ENCODE peak calls at places on chromosomes 16 and 17, in nine cellular contexts. One of them, this sample, is unnamed.

GRCh38 chr16:23836404-23837291 is 865 bp downstream of the PRKCB start:
- DNase-seq in heart right ventricle: peak
- DNase-seq in GM10248: peak
- DNase-seq in brain microvascular endothelial cell: no peak
- DNase-seq in HCT116: no peak
- DNase-seq in fibroblast of pulmonary artery: no peak
- DNase-seq in chondrocyte: no peak
- DNase-seq in cardiac fibroblast: no peak
- DNase-seq in left ventricle myocardium inferior: peak
- DNase-seq in this sample: no peak

GRCh38 chr17:77666881-77667395 is 291.6 kb upstream of the TNRC6C start:
- DNase-seq in heart right ventricle: no peak
- DNase-seq in GM10248: peak
- DNase-seq in brain microvascular endothelial cell: no peak
- DNase-seq in HCT116: no peak
- DNase-seq in fibroblast of pulmonary artery: no peak
- DNase-seq in chondrocyte: peak
- DNase-seq in cardiac fibroblast: no peak
- DNase-seq in left ventricle myocardium inferior: no peak
- DNase-seq in this sample: no peak

GRCh38 chr17:73182616-73183310 is 10.1 kb upstream of the COG1 start:
- DNase-seq in heart right ventricle: no peak
- DNase-seq in GM10248: no peak
- DNase-seq in brain microvascular endothelial cell: no peak
- DNase-seq in HCT116: no peak
- DNase-seq in fibroblast of pulmonary artery: no peak
- DNase-seq in chondrocyte: no peak
- DNase-seq in cardiac fibroblast: no peak
- DNase-seq in left ventricle myocardium inferior: no peak
- DNase-seq in this sample: no peak

GRCh38 chr17:19800571-19800970 is 52.5 kb upstream of the ALDH3A1 start:
- DNase-seq in heart right ventricle: no peak
- DNase-seq in GM10248: peak
- DNase-seq in brain microvascular endothelial cell: no peak
- DNase-seq in HCT116: no peak
- DNase-seq in fibroblast of pulmonary artery: no peak
- DNase-seq in chondrocyte: no peak
- DNase-seq in cardiac fibroblast: no peak
- DNase-seq in left ventricle myocardium inferior: no peak
- DNase-seq in this sample: no peak

GRCh38 chr17:72715906-72716572 is 376.4 kb downstream of the SLC39A11 start:
- DNase-seq in heart right ventricle: no peak
- DNase-seq in GM10248: no peak
- DNase-seq in brain microvascular endothelial cell: peak
- DNase-seq in HCT116: peak
- DNase-seq in fibroblast of pulmonary artery: peak
- DNase-seq in chondrocyte: no peak
- DNase-seq in cardiac fibroblast: peak
- DNase-seq in left ventricle myocardium inferior: no peak
- DNase-seq in this sample: peak

GRCh38 chr17:17876959-17877547 is 40.3 kb upstream of the SREBF1 start:
- DNase-seq in heart right ventricle: peak
- DNase-seq in GM10248: no peak
- DNase-seq in brain microvascular endothelial cell: peak
- DNase-seq in HCT116: no peak
- DNase-seq in fibroblast of pulmonary artery: peak
- DNase-seq in chondrocyte: no peak
- DNase-seq in cardiac fibroblast: peak
- DNase-seq in left ventricle myocardium inferior: peak
- DNase-seq in this sample: peak

GRCh38 chr16:7509919-7510705 is 177.5 kb downstream of the RBFOX1 start:
- DNase-seq in heart right ventricle: no peak
- DNase-seq in GM10248: no peak
- DNase-seq in brain microvascular endothelial cell: no peak
- DNase-seq in HCT116: no peak
- DNase-seq in fibroblast of pulmonary artery: no peak
- DNase-seq in chondrocyte: no peak
- DNase-seq in cardiac fibroblast: no peak
- DNase-seq in left ventricle myocardium inferior: no peak
- DNase-seq in this sample: no peak

GRCh38 chr16:15967655-15968315 is 18.4 kb downstream of the ABCC1 start:
- DNase-seq in heart right ventricle: no peak
- DNase-seq in GM10248: no peak
- DNase-seq in brain microvascular endothelial cell: no peak
- DNase-seq in HCT116: no peak
- DNase-seq in fibroblast of pulmonary artery: no peak
- DNase-seq in chondrocyte: no peak
- DNase-seq in cardiac fibroblast: no peak
- DNase-seq in left ventricle myocardium inferior: no peak
- DNase-seq in this sample: no peak

GRCh38 chr17:78862073-78863023 is 21.7 kb upstream of the USP36 start:
- DNase-seq in heart right ventricle: peak
- DNase-seq in GM10248: no peak
- DNase-seq in brain microvascular endothelial cell: peak
- DNase-seq in HCT116: peak
- DNase-seq in fibroblast of pulmonary artery: peak
- DNase-seq in chondrocyte: no peak
- DNase-seq in cardiac fibroblast: peak
- DNase-seq in left ventricle myocardium inferior: peak
- DNase-seq in this sample: peak

GRCh38 chr17:15171433-15172047 is 93.6 kb downstream of the PMP22 start:
- DNase-seq in heart right ventricle: peak
- DNase-seq in GM10248: peak
- DNase-seq in brain microvascular endothelial cell: peak
- DNase-seq in HCT116: peak
- DNase-seq in fibroblast of pulmonary artery: peak
- DNase-seq in chondrocyte: no peak
- DNase-seq in cardiac fibroblast: peak
- DNase-seq in left ventricle myocardium inferior: peak
- DNase-seq in this sample: peak

GRCh38 chr16:64615647-64616280 is 506.1 kb downstream of the CDH11 start:
- DNase-seq in heart right ventricle: no peak
- DNase-seq in GM10248: no peak
- DNase-seq in brain microvascular endothelial cell: no peak
- DNase-seq in HCT116: no peak
- DNase-seq in fibroblast of pulmonary artery: no peak
- DNase-seq in chondrocyte: no peak
- DNase-seq in cardiac fibroblast: peak
- DNase-seq in left ventricle myocardium inferior: peak
- DNase-seq in this sample: peak

GRCh38 chr16:16917201-16917600 is 538.3 kb downstream of the NPIPA7 start:
- DNase-seq in heart right ventricle: no peak
- DNase-seq in GM10248: no peak
- DNase-seq in brain microvascular endothelial cell: no peak
- DNase-seq in HCT116: no peak
- DNase-seq in fibroblast of pulmonary artery: no peak
- DNase-seq in chondrocyte: no peak
- DNase-seq in cardiac fibroblast: no peak
- DNase-seq in left ventricle myocardium inferior: no peak
- DNase-seq in this sample: no peak

GRCh38 chr17:47320879-47321502 is 2.8 kb upstream of the EFCAB13 start:
- DNase-seq in heart right ventricle: no peak
- DNase-seq in GM10248: no peak
- DNase-seq in brain microvascular endothelial cell: no peak
- DNase-seq in HCT116: no peak
- DNase-seq in fibroblast of pulmonary artery: no peak
- DNase-seq in chondrocyte: no peak
- DNase-seq in cardiac fibroblast: no peak
- DNase-seq in left ventricle myocardium inferior: no peak
- DNase-seq in this sample: no peak

GRCh38 chr17:47318197-47318918 is 5.4 kb upstream of the EFCAB13 start:
- DNase-seq in heart right ventricle: no peak
- DNase-seq in GM10248: no peak
- DNase-seq in brain microvascular endothelial cell: no peak
- DNase-seq in HCT116: no peak
- DNase-seq in fibroblast of pulmonary artery: no peak
- DNase-seq in chondrocyte: no peak
- DNase-seq in cardiac fibroblast: no peak
- DNase-seq in left ventricle myocardium inferior: no peak
- DNase-seq in this sample: no peak

GRCh38 chr17:47324224-47325020 is 667 bp downstream of the EFCAB13 start:
- DNase-seq in heart right ventricle: peak
- DNase-seq in GM10248: peak
- DNase-seq in brain microvascular endothelial cell: no peak
- DNase-seq in HCT116: no peak
- DNase-seq in fibroblast of pulmonary artery: peak
- DNase-seq in chondrocyte: no peak
- DNase-seq in cardiac fibroblast: peak
- DNase-seq in left ventricle myocardium inferior: peak
- DNase-seq in this sample: peak

GRCh38 chr17:47325176-47325575 is 1.4 kb downstream of the EFCAB13 start:
- DNase-seq in heart right ventricle: no peak
- DNase-seq in GM10248: no peak
- DNase-seq in brain microvascular endothelial cell: no peak
- DNase-seq in HCT116: no peak
- DNase-seq in fibroblast of pulmonary artery: no peak
- DNase-seq in chondrocyte: no peak
- DNase-seq in cardiac fibroblast: no peak
- DNase-seq in left ventricle myocardium inferior: no peak
- DNase-seq in this sample: no peak

DNA sequence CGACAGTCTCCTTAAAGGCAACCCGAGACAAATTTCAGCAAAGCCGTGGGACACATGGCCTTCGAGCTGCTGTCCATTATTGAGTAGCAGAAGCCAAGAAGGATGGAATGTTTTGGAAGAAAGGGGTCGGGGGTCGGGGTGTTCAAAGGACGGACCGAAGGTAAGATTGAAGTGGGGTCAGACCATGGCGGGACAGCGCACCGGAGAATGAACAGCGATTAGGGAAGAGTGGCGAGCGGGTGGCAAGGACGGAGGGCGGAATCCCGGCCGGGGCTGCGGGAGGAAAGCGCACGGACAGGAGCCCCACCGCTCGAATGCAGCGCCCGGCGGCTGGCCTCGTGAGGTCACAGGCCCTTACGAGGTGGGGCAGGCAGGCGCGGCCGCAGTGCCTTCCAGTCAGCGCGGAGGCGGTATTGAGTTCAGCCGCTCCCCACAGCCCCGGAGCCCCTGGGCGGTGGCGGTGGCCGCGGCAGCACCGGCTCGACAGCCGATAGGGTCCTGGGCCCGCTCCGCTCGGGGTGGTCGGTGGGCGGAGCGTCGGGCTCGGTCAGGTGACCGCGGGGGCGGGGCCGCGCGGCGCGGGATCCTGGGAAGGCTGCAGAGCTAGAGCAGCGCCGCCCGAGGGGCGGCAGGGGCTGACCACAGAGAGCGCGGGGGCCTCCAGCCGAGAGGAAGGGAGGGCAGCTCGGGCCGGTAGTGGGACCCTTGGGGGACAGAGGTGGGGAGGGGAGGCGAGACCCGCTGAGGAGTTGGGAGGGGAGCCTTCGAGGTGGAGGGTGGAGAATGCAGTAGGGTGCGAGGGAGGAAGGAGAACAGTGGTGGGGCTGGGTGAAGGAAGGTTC is at the start of gene EFCAB13:
- DNase-seq in heart right ventricle: peak
- DNase-seq in GM10248: peak
- DNase-seq in brain microvascular endothelial cell: peak
- DNase-seq in HCT116: no peak
- DNase-seq in fibroblast of pulmonary artery: peak
- DNase-seq in chondrocyte: peak
- DNase-seq in cardiac fibroblast: peak
- DNase-seq in left ventricle myocardium inferior: peak
- DNase-seq in this sample: peak
- TF ChIP-seq CTCF in heart right ventricle: no peak
- TF ChIP-seq CTCF in GM10248: peak
- TF ChIP-seq CTCF in brain microvascular endothelial cell: no peak
- TF ChIP-seq CTCF in HCT116: no peak
- TF ChIP-seq CTCF in fibroblast of pulmonary artery: no peak
- TF ChIP-seq CTCF in chondrocyte: peak
- TF ChIP-seq CTCF in cardiac fibroblast: peak
- TF ChIP-seq CTCF in left ventricle myocardium inferior: peak
- TF ChIP-seq CTCF in this sample: peak

GRCh38 chr17:34519286-34519685 is 60.1 kb upstream of the TMEM132E start:
- DNase-seq in heart right ventricle: no peak
- DNase-seq in GM10248: peak
- DNase-seq in brain microvascular endothelial cell: no peak
- DNase-seq in HCT116: no peak
- DNase-seq in fibroblast of pulmonary artery: no peak
- DNase-seq in chondrocyte: no peak
- DNase-seq in cardiac fibroblast: no peak
- DNase-seq in left ventricle myocardium inferior: no peak
- DNase-seq in this sample: peak
- TF ChIP-seq CTCF in heart right ventricle: peak
- TF ChIP-seq CTCF in GM10248: peak
- TF ChIP-seq CTCF in brain microvascular endothelial cell: no peak
- TF ChIP-seq CTCF in HCT116: peak
- TF ChIP-seq CTCF in fibroblast of pulmonary artery: peak
- TF ChIP-seq CTCF in chondrocyte: peak
- TF ChIP-seq CTCF in cardiac fibroblast: peak
- TF ChIP-seq CTCF in left ventricle myocardium inferior: peak
- TF ChIP-seq CTCF in this sample: peak

GRCh38 chr16:85490971-85491771 is 122.0 kb upstream of the GSE1 start:
- DNase-seq in heart right ventricle: no peak
- DNase-seq in GM10248: peak
- DNase-seq in brain microvascular endothelial cell: no peak
- DNase-seq in HCT116: peak
- DNase-seq in fibroblast of pulmonary artery: no peak
- DNase-seq in chondrocyte: no peak
- DNase-seq in cardiac fibroblast: no peak
- DNase-seq in left ventricle myocardium inferior: no peak
- DNase-seq in this sample: no peak
- TF ChIP-seq CTCF in heart right ventricle: peak
- TF ChIP-seq CTCF in GM10248: peak
- TF ChIP-seq CTCF in brain microvascular endothelial cell: peak
- TF ChIP-seq CTCF in HCT116: peak
- TF ChIP-seq CTCF in fibroblast of pulmonary artery: peak
- TF ChIP-seq CTCF in chondrocyte: peak
- TF ChIP-seq CTCF in cardiac fibroblast: peak
- TF ChIP-seq CTCF in left ventricle myocardium inferior: peak
- TF ChIP-seq CTCF in this sample: peak

GRCh38 chr17:62595484-62595883 is 32.0 kb upstream of the MRC2 start:
- DNase-seq in heart right ventricle: no peak
- DNase-seq in GM10248: no peak
- DNase-seq in brain microvascular endothelial cell: no peak
- DNase-seq in HCT116: no peak
- DNase-seq in fibroblast of pulmonary artery: no peak
- DNase-seq in chondrocyte: no peak
- DNase-seq in cardiac fibroblast: no peak
- DNase-seq in left ventricle myocardium inferior: no peak
- DNase-seq in this sample: no peak

GRCh38 chr17:62597150-62597549 is 30.3 kb upstream of the MRC2 start:
- DNase-seq in heart right ventricle: no peak
- DNase-seq in GM10248: no peak
- DNase-seq in brain microvascular endothelial cell: no peak
- DNase-seq in HCT116: no peak
- DNase-seq in fibroblast of pulmonary artery: no peak
- DNase-seq in chondrocyte: no peak
- DNase-seq in cardiac fibroblast: no peak
- DNase-seq in left ventricle myocardium inferior: no peak
- DNase-seq in this sample: no peak

GRCh38 chr17:62591323-62591722 is 36.1 kb upstream of the MRC2 start:
- DNase-seq in heart right ventricle: no peak
- DNase-seq in GM10248: no peak
- DNase-seq in brain microvascular endothelial cell: no peak
- DNase-seq in HCT116: no peak
- DNase-seq in fibroblast of pulmonary artery: no peak
- DNase-seq in chondrocyte: no peak
- DNase-seq in cardiac fibroblast: no peak
- DNase-seq in left ventricle myocardium inferior: no peak
- DNase-seq in this sample: no peak

GRCh38 chr17:62596662-62597061 is 30.8 kb upstream of the MRC2 start:
- DNase-seq in heart right ventricle: no peak
- DNase-seq in GM10248: no peak
- DNase-seq in brain microvascular endothelial cell: no peak
- DNase-seq in HCT116: no peak
- DNase-seq in fibroblast of pulmonary artery: no peak
- DNase-seq in chondrocyte: no peak
- DNase-seq in cardiac fibroblast: no peak
- DNase-seq in left ventricle myocardium inferior: no peak
- DNase-seq in this sample: no peak

GRCh38 chr17:62592305-62593099 is 35.0 kb upstream of the MRC2 start:
- DNase-seq in heart right ventricle: no peak
- DNase-seq in GM10248: no peak
- DNase-seq in brain microvascular endothelial cell: peak
- DNase-seq in HCT116: no peak
- DNase-seq in fibroblast of pulmonary artery: peak
- DNase-seq in chondrocyte: no peak
- DNase-seq in cardiac fibroblast: peak
- DNase-seq in left ventricle myocardium inferior: no peak
- DNase-seq in this sample: peak
- TF ChIP-seq CTCF in heart right ventricle: no peak
- TF ChIP-seq CTCF in GM10248: no peak
- TF ChIP-seq CTCF in brain microvascular endothelial cell: peak
- TF ChIP-seq CTCF in HCT116: peak
- TF ChIP-seq CTCF in fibroblast of pulmonary artery: no peak
- TF ChIP-seq CTCF in chondrocyte: peak
- TF ChIP-seq CTCF in cardiac fibroblast: peak
- TF ChIP-seq CTCF in left ventricle myocardium inferior: no peak
- TF ChIP-seq CTCF in this sample: peak